ENCODE peak calls at places on chromosomes 4 and X, in four cellular contexts. D is ELR, L is NCI-H82, O is hypothalamus. N is an unnamed sample.

GRCh38 chrX:44506688-44507087 is 36.0 kb downstream of the FUNDC1 start:
- DNase-seq in D (no peak), L (no peak), O (no peak), N (no peak)

GRCh38 chrX:154401045-154401799 is 3.0 kb downstream of the RPL10 start:
- DNase-seq in D (peak; percentile 61), L (peak; percentile 74), O (no peak), N (no peak)

GRCh38 chrX:13250831-13251612 is 68.8 kb downstream of the ATXN3L start:
- DNase-seq in D (peak; percentile 10), L (no peak), O (no peak), N (no peak)

GRCh38 chrX:40152706-40153334 is 55.1 kb upstream of the BCOR start:
- DNase-seq in D (peak; percentile 42), L (no peak), O (peak; percentile 39), N (peak; percentile 42)

GRCh38 chrX:2889045-2889605 is 40.0 kb downstream of the ARSD start:
- DNase-seq in D (no peak), L (no peak), O (no peak), N (no peak)

GRCh38 chr4:62484357-62484756 is 1284.2 kb downstream of the ADGRL3 start:
- DNase-seq in D (no peak), L (no peak), O (no peak), N (no peak)

GRCh38 chrX:107659768-107660167 is 31.5 kb downstream of the PRPS1 start:
- DNase-seq in D (peak; percentile 60), L (peak; percentile 53), O (no peak), N (peak; percentile 47)

GRCh38 chr4:70715097-70715496 is 6.7 kb upstream of the RUFY3 start:
- DNase-seq in D (peak; percentile 12), L (no peak), O (no peak), N (no peak)

GRCh38 chr4:165207431-165208321 is at the start of gene KLHL2:
- DNase-seq in D (peak; percentile 72), L (peak; percentile 69), O (peak; percentile 69), N (peak; percentile 35)

GRCh38 chr4:56289934-56290333 is 97.4 kb downstream of the AASDH start:
- DNase-seq in D (no peak), L (no peak), O (no peak), N (no peak)

GRCh38 chr4:70705146-70705855 is 16.5 kb upstream of the RUFY3 start:
- DNase-seq in D (peak; percentile 81), L (peak; percentile 81), O (peak; percentile 42), N (peak; percentile 77)

GRCh38 chr4:2796261-2797187 is 3.6 kb downstream of the SH3BP2 start:
- DNase-seq in D (peak; percentile 78), L (no peak), O (no peak), N (peak; percentile 82)

GRCh38 chr4:134470544-134470943 is 269.0 kb upstream of the PABPC4L start:
- DNase-seq in D (peak; percentile 27), L (peak; percentile 48), O (no peak), N (no peak)

GRCh38 chr4:37922323-37922722 is 31.4 kb downstream of the TBC1D1 start:
- DNase-seq in D (no peak), L (no peak), O (no peak), N (no peak)

GRCh38 chr4:54082168-54082567 is 17.8 kb upstream of the CHIC2 start:
- DNase-seq in D (peak; percentile 98), L (peak; percentile 16), O (no peak), N (peak; percentile 90)

GRCh38 chr4:176755624-176756023 is 37.1 kb downstream of the VEGFC start:
- DNase-seq in D (peak; percentile 71), L (no peak), O (no peak), N (no peak)

GRCh38 chrX:118188977-118189376 is 72.4 kb upstream of the KLHL13 start:
- DNase-seq in D (no peak), L (peak; percentile 55), O (no peak), N (no peak)

GRCh38 chrX:134542485-134542884 is 82.5 kb downstream of the HPRT1 start:
- DNase-seq in D (peak; percentile 54), L (peak; percentile 85), O (no peak), N (peak; percentile 53)

GRCh38 chr4:130479674-130480073 is 1383.7 kb downstream of the C4orf33 start:
- DNase-seq in D (no peak), L (no peak), O (no peak), N (no peak)